ENCODE peak calls at places on chromosomes 6 and 20, in seven cellular contexts. D is posterior vena cava; Z is NCI-H2171 treated with DMSO at 0.1 percent for 48 hours; A is activated CD4-positive, CD25-positive, alpha-beta regulatory T cell treated with anti-CD3 and anti-CD28 coated beads, Interleukin-2, amount 50 U/mL, for 16 hours; X is neural crest cell; O is NCI-H1694 treated with DMSO at 0.1 percent for 48 hours; G is activated CD8-positive, alpha-beta memory T cell treated with anti-CD3 and anti-CD28 coated beads, Interleukin-2, amount 50 U/mL, for 48 hours. N is an unnamed sample.

GRCh38 chr20:6632187-6632586 is 135.3 kb upstream of the BMP2 start:
- DNase-seq in D (peak), G (no peak), X (no peak), O (peak), Z (peak), A (no peak), N (no peak)

GRCh38 chr6:146670161-146670560 is 71.4 kb downstream of the ADGB start:
- DNase-seq in X (no peak), O (no peak), Z (no peak), G (no peak), D (no peak), A (no peak), N (no peak)

GRCh38 chr6:136641166-136641565 is 90.9 kb upstream of the MAP7 start:
- DNase-seq in D (no peak), X (no peak), O (no peak), A (no peak), Z (no peak), G (no peak), N (no peak)

GRCh38 chr20:39631557-39631956 is 669.4 kb downstream of the DHX35 start:
- DNase-seq in G (no peak), A (no peak), Z (no peak), D (no peak), O (no peak), X (no peak), N (no peak)

GRCh38 chr20:39890697-39891096 is 798.3 kb downstream of the MAFB start:
- DNase-seq in X (no peak), A (no peak), D (no peak), G (no peak), O (no peak), Z (no peak), N (no peak)

GRCh38 chr6:112343375-112343774 is 3.8 kb upstream of the RFPL4B start:
- DNase-seq in O (no peak), X (no peak), D (no peak), A (no peak), G (no peak), Z (peak), N (no peak)

GRCh38 chr6:40763001-40763400 is 175.8 kb upstream of the LRFN2 start:
- DNase-seq in D (peak), Z (no peak), O (no peak), A (no peak), G (no peak), X (no peak), N (no peak)

GRCh38 chr6:113490356-113490755 is 366.8 kb upstream of the MARCKS start:
- DNase-seq in Z (no peak), G (no peak), X (no peak), O (no peak), A (no peak), D (no peak), N (no peak)

GRCh38 chr6:113416166-113416565 is 441.0 kb upstream of the MARCKS start:
- DNase-seq in A (no peak), D (no peak), Z (no peak), X (no peak), G (no peak), O (no peak), N (no peak)

GRCh38 chr6:105402090-105402980 is 547 bp downstream of the PREP start:
- DNase-seq in A (no peak), Z (peak), X (no peak), G (no peak), O (peak), D (no peak), N (no peak)

GRCh38 chr6:42453649-42454427 is 2.1 kb upstream of the TRERF1 start:
- DNase-seq in D (peak), Z (no peak), G (no peak), O (no peak), X (peak), A (no peak), N (no peak)

GRCh38 chr20:58428364-58428763 is 39.3 kb downstream of the VAPB start:
- DNase-seq in A (no peak), X (no peak), D (no peak), Z (no peak), O (no peak), G (no peak), N (no peak)

GRCh38 chr20:25360631-25361286 is 29.9 kb downstream of the ABHD12 start:
- DNase-seq in A (no peak), D (no peak), X (no peak), G (no peak), O (no peak), Z (no peak), N (no peak)

GRCh38 chr6:156242206-156242605 is 535.0 kb upstream of the ARID1B start:
- DNase-seq in D (no peak), O (no peak), X (no peak), G (no peak), Z (no peak), A (no peak), N (no peak)

GRCh38 chr6:35552285-35552917 is 39.7 kb upstream of the TULP1 start:
- DNase-seq in Z (no peak), O (peak), D (peak), A (peak), X (peak), G (peak), N (no peak)

GRCh38 chr6:73367761-73368355 is 1.8 kb downstream of the OOEP start:
- DNase-seq in A (no peak), Z (no peak), O (no peak), X (no peak), G (no peak), D (no peak), N (no peak)

GRCh38 chr20:49573900-49574416 is 6.0 kb upstream of the PTGIS start:
- DNase-seq in G (peak), Z (no peak), A (no peak), O (no peak), X (no peak), D (peak), N (peak)

GRCh38 chr6:14925627-14926026 is 320.2 kb upstream of the JARID2 start:
- DNase-seq in X (no peak), A (no peak), G (no peak), Z (no peak), O (no peak), D (no peak), N (no peak)

GRCh38 chr6:40195751-40196518 is 261.7 kb upstream of the MOCS1 start:
- DNase-seq in D (no peak), Z (peak), X (no peak), G (no peak), O (no peak), A (no peak), N (no peak)